ENCODE peak calls at places on chromosome 20, in nine cellular contexts. L is AG09309, M is cardiac fibroblast, R is AG04450, K is GM10248, Q is AG10803, S is mesothelial cell of epicardium, T is Calu3, J is H9. V is an unnamed sample.

GRCh38 chr20:35225319-35226125 is 968 bp upstream of the MMP24 start:
- DNase-seq in L (no peak), K (no peak), M (no peak), J (no peak), Q (no peak), T (no peak), R (no peak), S (no peak), V (no peak)

GRCh38 chr20:6490849-6491248 is 276.6 kb upstream of the BMP2 start:
- DNase-seq in J (no peak), S (no peak), T (no peak), Q (no peak), L (no peak), K (no peak), R (no peak), M (no peak), V (no peak)

GRCh38 chr20:63520939-63521601 is 505 bp downstream of the PPDPF start:
- DNase-seq in L (no peak), J (peak), M (peak), S (peak), K (peak), R (no peak), Q (peak), T (peak), V (peak)

GRCh38 chr20:19783966-19784401 is 25.9 kb downstream of the RIN2 start:
- DNase-seq in L (no peak), S (no peak), Q (peak), T (no peak), J (no peak), M (peak), R (peak), K (no peak), V (peak)

GRCh38 chr20:36092424-36093024 is 62.0 kb upstream of the EPB41L1 start:
- DNase-seq in T (peak), M (no peak), Q (no peak), R (no peak), J (peak), S (peak), K (peak), L (no peak), V (no peak)

GRCh38 chr20:58238490-58238889 is 10.0 kb upstream of the ANKRD60 start:
- DNase-seq in Q (no peak), S (no peak), M (no peak), R (no peak), L (no peak), K (no peak), T (no peak), J (no peak), V (no peak)

GRCh38 chr20:56760610-56761009 is 131.5 kb downstream of the TFAP2C start:
- DNase-seq in R (no peak), T (no peak), L (no peak), M (no peak), K (no peak), S (no peak), Q (no peak), J (no peak), V (no peak)

GRCh38 chr20:35742741-35743523 is 872 bp upstream of the RBM39 start:
- DNase-seq in M (peak), S (no peak), J (no peak), T (no peak), Q (no peak), K (peak), R (no peak), L (no peak), V (no peak)

GRCh38 chr20:3784863-3785239 is 1.7 kb downstream of the CENPB start:
- DNase-seq in L (no peak), J (no peak), K (no peak), M (no peak), R (no peak), S (no peak), Q (no peak), T (no peak), V (no peak)

GRCh38 chr20:36917240-36917639 is 34.3 kb downstream of the SAMHD1 start:
- DNase-seq in S (no peak), T (no peak), R (no peak), L (no peak), M (no peak), K (no peak), J (no peak), Q (no peak), V (no peak)

GRCh38 chr20:24151621-24152020 is 163.0 kb upstream of the GGTLC1 start:
- DNase-seq in S (no peak), L (no peak), K (no peak), T (no peak), M (no peak), R (no peak), Q (no peak), J (no peak), V (no peak)

GRCh38 chr20:2006452-2007381 is 12.9 kb upstream of the PDYN start:
- DNase-seq in S (no peak), M (peak), Q (peak), L (peak), J (peak), K (peak), T (peak), R (peak), V (no peak)

GRCh38 chr20:23268792-23269354 is 81.7 kb upstream of the NXT1 start:
- DNase-seq in R (no peak), L (no peak), T (no peak), S (no peak), M (peak), J (no peak), K (no peak), Q (no peak), V (no peak)

GRCh38 chr20:21981179-21981578 is 275.7 kb downstream of the PAX1 start:
- DNase-seq in T (no peak), L (no peak), K (no peak), M (peak), S (no peak), Q (peak), R (no peak), J (no peak), V (no peak)

GRCh38 chr20:2524435-2525272 is 11.7 kb upstream of the TMC2 start:
- DNase-seq in J (peak), T (peak), S (peak), Q (peak), K (peak), M (peak), L (no peak), R (peak), V (peak)

GRCh38 chr20:37516697-37517370 is 4.2 kb upstream of the NNAT start:
- DNase-seq in J (no peak), S (no peak), R (peak), M (no peak), T (no peak), K (no peak), Q (peak), L (no peak), V (no peak)

GRCh38 chr20:38215789-38216182 is 44.7 kb downstream of the KIAA1755 start:
- DNase-seq in Q (no peak), R (no peak), K (no peak), S (no peak), T (no peak), J (no peak), M (no peak), L (no peak), V (no peak)

GRCh38 chr20:39968495-39968894 is 720.5 kb downstream of the MAFB start:
- DNase-seq in Q (no peak), J (no peak), M (no peak), S (no peak), T (no peak), R (no peak), K (no peak), L (no peak), V (no peak)

GRCh38 chr20:36150847-36151539 is 3.5 kb upstream of the EPB41L1 start:
- DNase-seq in K (no peak), T (no peak), Q (no peak), J (no peak), R (no peak), M (no peak), L (no peak), S (no peak), V (no peak)

DNA sequence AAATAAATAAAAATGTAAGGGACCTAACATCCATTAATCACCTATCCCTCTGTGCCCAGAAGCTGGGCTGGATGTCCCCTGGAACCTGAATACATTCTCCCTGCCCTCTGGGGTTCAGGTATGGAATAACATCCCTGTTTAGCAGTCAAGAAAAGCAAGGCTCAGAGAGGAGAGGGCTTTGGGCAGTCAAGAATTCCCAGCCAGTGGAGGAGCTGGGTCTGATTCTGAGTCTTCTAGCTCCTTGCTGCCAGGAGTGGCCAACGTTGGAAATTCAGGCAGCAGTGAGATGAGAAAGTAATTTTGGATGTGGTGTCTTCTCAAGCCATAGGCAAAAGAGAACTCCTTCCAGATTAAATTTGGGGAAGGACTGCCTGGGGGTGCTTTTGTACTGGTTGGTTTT is 42.6 kb upstream of the ZNFX1 start:
- DNase-seq in M (peak), Q (peak), L (no peak), R (no peak), T (peak), J (peak), K (no peak), S (no peak), V (no peak)
- TF ChIP-seq CTCF in M (peak), Q (peak), L (peak), R (peak), T (peak), J (peak), K (peak), S (no peak), V (no peak)

GRCh38 chr20:48921168-48921882 is at the start of gene ARFGEF2:
- DNase-seq in L (no peak), Q (peak), R (peak), T (peak), S (peak), M (peak), K (peak), J (peak), V (peak)
- TF ChIP-seq CTCF in L (no peak), Q (no peak), R (no peak), T (peak), S (no peak), M (no peak), K (no peak), J (no peak), V (no peak)

GRCh38 chr20:49384437-49385434 is 97.7 kb downstream of the KCNB1 start:
- DNase-seq in J (peak), T (peak), R (no peak), L (no peak), Q (peak), S (peak), K (peak), M (peak), V (peak)
- TF ChIP-seq CTCF in J (peak), T (peak), R (peak), L (peak), Q (peak), S (peak), K (peak), M (peak), V (peak)

GRCh38 chr20:49792611-49793010 is 20.0 kb upstream of the SLC9A8 start:
- DNase-seq in Q (no peak), T (no peak), M (no peak), R (no peak), J (no peak), L (no peak), K (no peak), S (no peak), V (no peak)

GRCh38 chr20:49787371-49788357 is 25.0 kb upstream of the SLC9A8 start:
- DNase-seq in R (no peak), M (no peak), J (no peak), Q (no peak), L (no peak), T (no peak), S (no peak), K (no peak), V (no peak)

GRCh38 chr20:49792006-49792405 is 20.6 kb upstream of the SLC9A8 start:
- DNase-seq in M (peak), Q (no peak), T (no peak), J (no peak), L (no peak), K (no peak), R (no peak), S (no peak), V (no peak)

GRCh38 chr20:49791165-49791564 is 21.5 kb upstream of the SLC9A8 start:
- DNase-seq in K (no peak), L (no peak), R (no peak), M (no peak), T (no peak), S (no peak), Q (no peak), J (no peak), V (no peak)

DNA sequence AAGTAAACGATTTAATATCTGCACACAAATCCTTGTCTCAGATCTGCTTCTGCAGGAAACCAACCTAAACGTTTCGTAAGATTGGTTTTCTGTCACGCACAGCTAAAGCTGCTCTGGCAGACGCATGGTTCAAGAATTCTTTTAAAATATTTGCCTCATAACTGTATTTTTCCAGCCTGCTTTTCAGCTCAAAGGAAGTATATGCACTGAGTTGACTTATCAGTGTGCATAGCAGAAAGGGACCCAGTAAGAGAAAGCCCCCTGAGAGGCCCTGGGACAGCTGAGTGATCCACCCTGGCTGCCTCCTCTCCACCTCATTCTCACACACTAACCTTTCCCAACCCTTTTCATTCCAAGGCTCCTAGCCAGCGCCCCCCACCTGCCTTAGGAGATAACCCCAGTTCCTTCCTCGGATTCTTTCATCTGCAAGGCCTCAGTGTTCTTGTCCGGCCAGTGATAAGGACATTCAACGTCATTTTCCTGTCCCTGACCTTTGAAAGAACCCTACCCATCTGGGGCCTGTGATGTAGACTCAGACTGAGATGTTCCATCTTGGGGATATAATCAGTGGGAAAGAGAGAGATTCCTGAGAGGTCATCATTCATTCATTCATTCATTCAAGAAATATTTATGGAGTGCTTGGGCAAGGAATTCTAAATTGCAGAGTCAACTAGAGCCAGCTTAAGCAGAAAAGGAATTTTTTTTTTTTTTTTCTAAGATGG is 22.4 kb upstream of the SLC9A8 start:
- DNase-seq in T (no peak), K (no peak), L (peak), R (peak), Q (peak), S (no peak), M (peak), J (no peak), V (no peak)
- TF ChIP-seq CTCF in T (no peak), K (no peak), L (no peak), R (no peak), Q (no peak), S (no peak), M (no peak), J (peak), V (no peak)

GRCh38 chr20:62413896-62414481 is 6.9 kb upstream of the CABLES2 start:
- DNase-seq in J (peak), T (peak), Q (no peak), R (no peak), L (no peak), S (no peak), K (no peak), M (no peak), V (no peak)
- TF ChIP-seq CTCF in J (peak), T (peak), Q (no peak), R (no peak), L (peak), S (no peak), K (no peak), M (peak), V (no peak)

GRCh38 chr20:25397081-25397480 is 6.4 kb upstream of the ABHD12 start:
- DNase-seq in S (no peak), J (no peak), R (no peak), L (no peak), T (no peak), Q (no peak), M (no peak), K (no peak), V (no peak)

GRCh38 chr20:25402583-25402982 is 4.9 kb upstream of the GINS1 start:
- DNase-seq in K (no peak), T (no peak), M (no peak), R (no peak), J (no peak), L (no peak), Q (no peak), S (no peak), V (no peak)

GRCh38 chr20:25397827-25398226 is 7.2 kb upstream of the ABHD12 start:
- DNase-seq in J (no peak), R (no peak), Q (no peak), T (no peak), L (no peak), K (no peak), S (no peak), M (no peak), V (no peak)

GRCh38 chr20:25398363-25399037 is 7.9 kb upstream of the ABHD12 start:
- DNase-seq in J (no peak), R (no peak), L (no peak), K (no peak), M (no peak), T (no peak), Q (no peak), S (no peak), V (no peak)

DNA sequence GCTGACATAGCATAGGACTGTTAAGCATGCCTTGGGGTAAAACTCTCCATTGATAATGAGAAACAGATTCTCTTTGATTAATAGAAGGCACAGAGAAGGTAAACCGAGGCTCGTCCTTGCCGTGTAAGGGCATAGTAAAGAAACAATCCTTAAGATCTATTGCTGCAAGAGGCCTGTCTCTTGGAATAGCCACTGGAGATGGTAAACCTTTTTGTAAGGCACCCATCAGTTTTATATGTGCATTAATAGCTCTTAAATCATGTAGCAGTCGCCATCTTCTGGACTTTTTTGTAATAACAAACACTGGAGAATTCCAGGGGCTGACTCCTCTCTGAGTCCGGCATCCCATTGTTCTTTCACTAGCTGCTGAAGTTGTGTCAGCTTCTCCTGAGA is 8.4 kb upstream of the ABHD12 start:
- DNase-seq in K (peak), J (peak), Q (peak), S (no peak), R (peak), M (peak), T (no peak), L (peak), V (no peak)
- TF ChIP-seq CTCF in K (peak), J (peak), Q (peak), S (peak), R (peak), M (peak), T (no peak), L (peak), V (peak)

V was measured in sigmoid colon.